ENCODE peak calls at places on chromosomes 1 and 21, in six cellular contexts. Z is fibroblast of pulmonary artery, Q is cardiac muscle cell, E is fibroblast of lung, M is bronchial epithelial cell, X is esophagus squamous epithelium. O is an unnamed sample.

GRCh38 chr1:165254376-165254775 is 102.1 kb downstream of the LMX1A start:
- DNase-seq in Z (no peak), Q (no peak), E (no peak), M (no peak), X (no peak), O (no peak)

GRCh38 chr1:212260557-212261342 is 24.5 kb upstream of the PPP2R5A start:
- DNase-seq in Z (no peak), Q (no peak), E (no peak), M (peak; percentile 100), X (no peak), O (peak; percentile 97)

GRCh38 chr1:16300436-16300835 is 51.8 kb downstream of the FBXO42 start:
- DNase-seq in Z (no peak), Q (no peak), E (no peak), M (peak; percentile 98), X (no peak), O (peak; percentile 80)

GRCh38 chr1:6673816-6674398 is 27.7 kb downstream of the DNAJC11 start:
- DNase-seq in Z (no peak), Q (no peak), E (no peak), M (no peak), X (no peak), O (no peak)

GRCh38 chr21:44802396-44803153 is 955 bp upstream of the UBE2G2 start:
- DNase-seq in Z (no peak), Q (peak; percentile 20), E (peak; percentile 13), M (no peak), X (no peak), O (no peak)

GRCh38 chr1:162878000-162878596 is 17.1 kb upstream of the CCDC190 start:
- DNase-seq in Z (peak; percentile 91), Q (peak; percentile 76), E (peak; percentile 86), M (peak; percentile 65), X (no peak), O (peak; percentile 87)

GRCh38 chr21:38352536-38353219 is 95.9 kb downstream of the KCNJ15 start:
- DNase-seq in Z (peak; percentile 82), Q (peak; percentile 68), E (peak; percentile 77), M (peak; percentile 73), X (no peak), O (peak; percentile 86)

GRCh38 chr21:44019568-44019958 is 7.5 kb downstream of the TRAPPC10 start:
- DNase-seq in Z (no peak), Q (no peak), E (no peak), M (no peak), X (no peak), O (no peak)

GRCh38 chr1:162856260-162856659 is 4.7 kb downstream of the CCDC190 start:
- DNase-seq in Z (peak; percentile 92), Q (no peak), E (peak; percentile 74), M (peak; percentile 92), X (no peak), O (peak; percentile 98)

GRCh38 chr1:232267092-232267836 is 362.7 kb downstream of the SIPA1L2 start:
- DNase-seq in Z (no peak), Q (no peak), E (no peak), M (peak; percentile 33), X (no peak), O (no peak)

GRCh38 chr1:25631750-25632495 is 15.3 kb downstream of the MAN1C1 start:
- DNase-seq in Z (peak; percentile 39), Q (no peak), E (no peak), M (no peak), X (no peak), O (no peak)

GRCh38 chr1:247905899-247906503 is 10.6 kb downstream of the OR2W3 start:
- DNase-seq in Z (no peak), Q (no peak), E (no peak), M (no peak), X (no peak), O (no peak)

GRCh38 chr21:38913120-38913975 is 107.6 kb downstream of the ETS2 start:
- DNase-seq in Z (peak; percentile 75), Q (peak; percentile 27), E (peak; percentile 59), M (peak; percentile 85), X (no peak), O (peak; percentile 92)

GRCh38 chr21:39180429-39181019 is 2.7 kb downstream of the PSMG1 start:
- DNase-seq in Z (no peak), Q (no peak), E (no peak), M (peak; percentile 18), X (no peak), O (peak; percentile 13)

GRCh38 chr1:208190784-208191183 is 53.4 kb downstream of the PLXNA2 start:
- DNase-seq in Z (no peak), Q (no peak), E (no peak), M (no peak), X (no peak), O (no peak)

GRCh38 chr1:31657020-31657804 is 12.5 kb upstream of the PEF1 start:
- DNase-seq in Z (no peak), Q (no peak), E (no peak), M (no peak), X (no peak), O (no peak)

GRCh38 chr1:28887835-28888682 is 26.3 kb upstream of the EPB41 start:
- DNase-seq in Z (peak; percentile 14), Q (peak; percentile 53), E (peak; percentile 19), M (no peak), X (no peak), O (peak; percentile 8)

DNA sequence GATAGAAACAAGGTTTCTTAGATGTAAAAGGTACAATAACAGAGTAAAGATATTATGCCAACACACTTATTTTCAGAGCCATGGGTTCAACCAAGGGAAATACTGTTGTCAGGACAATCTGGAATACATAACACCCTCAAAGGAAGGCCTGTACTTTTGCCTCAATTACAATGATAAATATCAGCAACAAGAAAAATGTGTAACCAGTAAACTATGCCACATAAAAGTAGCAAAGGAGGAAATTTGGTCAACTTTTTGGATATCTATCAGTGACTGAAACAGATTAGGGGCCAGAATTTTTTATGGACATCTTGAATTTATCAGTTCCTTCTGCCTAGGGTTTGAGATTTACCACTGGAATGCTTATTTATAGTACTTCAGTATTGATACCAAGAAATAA is 24.6 kb upstream of the RAP1GAP start:
- DNase-seq in Z (no peak), Q (no peak), E (no peak), M (no peak), X (no peak), O (no peak)
- TF ChIP-seq CTCF in Z (no peak), Q (no peak), E (no peak), M (no peak), X (no peak), O (no peak)

GRCh38 chr1:108703939-108704338 is 8.8 kb upstream of the FNDC7 start:
- DNase-seq in Z (no peak), Q (no peak), E (no peak), M (peak; percentile 19), X (no peak), O (peak; percentile 71)

GRCh38 chr1:108712605-108713150 is at the start of gene FNDC7:
- DNase-seq in Z (no peak), Q (no peak), E (no peak), M (no peak), X (no peak), O (no peak)

GRCh38 chr1:108704501-108704900 is 8.2 kb upstream of the FNDC7 start:
- DNase-seq in Z (peak; percentile 64), Q (no peak), E (peak; percentile 80), M (peak; percentile 78), X (no peak), O (peak; percentile 74)

GRCh38 chr1:108706643-108707042 is 6.1 kb upstream of the FNDC7 start:
- DNase-seq in Z (no peak), Q (no peak), E (no peak), M (no peak), X (no peak), O (no peak)

GRCh38 chr1:108708726-108709660 is 3.7 kb upstream of the FNDC7 start:
- DNase-seq in Z (no peak), Q (no peak), E (no peak), M (peak; percentile 13), X (no peak), O (peak; percentile 27)
- TF ChIP-seq CTCF in Z (peak; percentile 9), Q (no peak), E (peak; percentile 8), M (no peak), X (no peak), O (no peak)

GRCh38 chr1:32817815-32818786 is 648 bp downstream of the S100PBP start:
- DNase-seq in Z (peak; percentile 39), Q (peak; percentile 70), E (peak; percentile 40), M (peak; percentile 12), X (peak; percentile 51), O (peak; percentile 71)
- TF ChIP-seq CTCF in Z (no peak), Q (no peak), E (no peak), M (no peak), X (no peak), O (no peak)

GRCh38 chr1:235857756-235858155 is 8.9 kb downstream of the LYST start:
- DNase-seq in Z (no peak), Q (no peak), E (no peak), M (no peak), X (no peak), O (peak; percentile 54)
- TF ChIP-seq CTCF in Z (no peak), Q (no peak), E (no peak), M (no peak), X (no peak), O (no peak)

DNA sequence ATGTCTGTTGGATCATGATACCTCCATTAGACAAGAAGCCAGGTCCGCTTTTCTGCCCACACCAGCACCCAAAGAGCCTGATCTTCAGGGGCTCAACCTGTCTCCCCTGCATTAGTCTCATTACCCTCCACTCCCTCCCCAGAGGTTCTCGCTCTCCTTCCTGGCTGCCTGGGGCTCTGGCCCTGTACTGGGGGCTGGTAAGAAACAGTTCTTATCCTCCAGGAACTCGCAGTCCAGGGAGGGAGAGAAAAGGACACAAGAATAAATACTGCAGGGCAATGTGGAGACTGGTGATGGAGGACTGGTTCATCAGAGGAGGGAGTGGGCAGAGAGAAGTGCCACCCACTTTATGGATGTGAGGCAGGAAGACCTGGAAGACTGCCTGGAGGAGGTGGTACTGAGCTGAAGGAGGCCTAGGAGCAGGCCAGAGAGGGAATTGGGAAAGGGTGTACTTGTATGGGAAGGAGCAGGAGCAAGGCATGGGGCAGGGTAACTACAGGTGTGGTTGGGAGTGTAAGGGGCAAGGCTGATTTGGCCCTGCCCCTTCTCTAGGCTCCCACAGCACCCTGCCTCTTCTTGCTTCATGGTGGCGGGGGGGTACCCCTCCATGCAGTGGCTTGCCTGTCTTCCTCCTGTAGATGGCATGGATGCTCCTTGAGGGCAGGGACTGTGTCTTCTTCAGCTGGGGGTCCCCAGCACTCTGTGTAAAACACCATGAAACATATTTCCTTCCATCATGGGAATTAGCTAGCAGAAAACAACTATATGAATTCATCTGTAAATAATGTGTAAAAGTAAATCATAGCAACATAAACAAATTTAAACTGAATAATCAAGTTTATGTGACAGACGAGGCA is 5.0 kb downstream of the LRRC71 start:
- DNase-seq in Z (no peak), Q (no peak), E (no peak), M (no peak), X (no peak), O (no peak)
- TF ChIP-seq CTCF in Z (no peak), Q (no peak), E (no peak), M (no peak), X (no peak), O (no peak)

DNA sequence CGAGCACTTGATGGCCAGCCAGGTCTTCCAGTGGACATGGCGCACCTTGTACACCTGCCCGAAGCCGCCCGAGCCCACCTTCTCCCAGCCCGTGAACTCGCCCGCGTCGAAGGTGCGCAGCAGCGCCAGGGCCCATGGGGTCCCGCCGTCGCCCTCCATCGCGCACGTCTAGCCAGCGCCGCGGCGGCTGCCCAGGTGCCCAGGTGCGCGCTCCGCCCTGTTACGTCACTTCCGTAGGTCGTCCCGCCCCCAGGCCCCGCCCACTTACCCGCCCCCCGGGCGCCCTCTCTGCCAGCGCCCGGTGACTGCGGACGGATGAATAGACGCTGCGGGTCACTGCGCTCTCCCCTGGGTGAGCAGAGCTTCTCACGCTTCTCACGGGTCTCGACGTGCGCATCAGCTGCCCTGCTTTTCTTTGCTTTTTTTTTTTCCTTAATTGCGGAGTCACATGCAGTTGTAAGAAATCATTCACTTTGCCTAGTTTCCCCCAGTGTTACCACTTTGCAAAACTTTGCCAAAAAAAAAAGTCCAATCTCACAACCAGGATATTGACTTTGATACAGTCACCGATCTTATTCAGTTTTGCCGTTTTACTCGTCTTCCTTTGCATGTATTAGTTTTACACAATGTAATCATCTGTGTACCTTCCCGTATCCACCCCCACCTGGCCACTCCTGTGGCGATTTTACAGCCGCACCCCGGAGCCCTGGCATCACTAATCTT is at the start of gene RIPK4:
- DNase-seq in Z (peak; percentile 35), Q (peak; percentile 81), E (no peak), M (peak; percentile 80), X (no peak), O (peak; percentile 87)
- TF ChIP-seq CTCF in Z (no peak), Q (no peak), E (no peak), M (no peak), X (no peak), O (no peak)

O was measured in MCF 10A.